ENCODE peak calls at places on chromosome 20, in six cellular contexts. One of them, this sample, is unnamed. For H3K36me3, the result is how much of the 10 kb centered on the place peaks cover.

GRCh38 chr20:16641511-16641910 is 68.3 kb upstream of the KIF16B start:
- DNase-seq in keratinocyte: no peak
- DNase-seq in body of pancreas: no peak
- DNase-seq in testis: no peak
- DNase-seq in transverse colon: no peak
- DNase-seq in heart left ventricle: no peak
- DNase-seq in this sample: no peak

GRCh38 chr20:45972500-45973183 is 639 bp upstream of the ZNF335 start:
- DNase-seq in testis: no peak
- DNase-seq in transverse colon: peak
- DNase-seq in heart left ventricle: no peak
- DNase-seq in keratinocyte: no peak
- DNase-seq in body of pancreas: no peak
- DNase-seq in this sample: no peak

GRCh38 chr20:55800501-55800900 is 204.8 kb downstream of the CBLN4 start:
- DNase-seq in testis: no peak
- DNase-seq in body of pancreas: no peak
- DNase-seq in keratinocyte: no peak
- DNase-seq in transverse colon: no peak
- DNase-seq in heart left ventricle: no peak
- DNase-seq in this sample: no peak

GRCh38 chr20:19953606-19954005 is 63.6 kb upstream of the NAA20 start:
- DNase-seq in keratinocyte: no peak
- DNase-seq in transverse colon: no peak
- DNase-seq in body of pancreas: no peak
- DNase-seq in heart left ventricle: no peak
- DNase-seq in testis: no peak
- DNase-seq in this sample: no peak

GRCh38 chr20:53938739-53939138 is 131.7 kb downstream of the BCAS1 start:
- DNase-seq in heart left ventricle: no peak
- DNase-seq in transverse colon: no peak
- DNase-seq in keratinocyte: no peak
- DNase-seq in testis: no peak
- DNase-seq in body of pancreas: no peak
- DNase-seq in this sample: no peak

GRCh38 chr20:5470458-5470857 is 153.7 kb upstream of the PROKR2 start:
- DNase-seq in testis: no peak
- DNase-seq in heart left ventricle: no peak
- DNase-seq in transverse colon: no peak
- DNase-seq in keratinocyte: no peak
- DNase-seq in body of pancreas: no peak
- DNase-seq in this sample: no peak

GRCh38 chr20:13784271-13784892 is 337 bp downstream of the ESF1 start:
- DNase-seq in heart left ventricle: no peak
- DNase-seq in body of pancreas: no peak
- DNase-seq in transverse colon: no peak
- DNase-seq in keratinocyte: no peak
- DNase-seq in testis: no peak
- DNase-seq in this sample: no peak

GRCh38 chr20:44941292-44941691 is 18.9 kb downstream of the TOMM34 start:
- DNase-seq in testis: no peak
- DNase-seq in heart left ventricle: no peak
- DNase-seq in transverse colon: no peak
- DNase-seq in keratinocyte: no peak
- DNase-seq in body of pancreas: no peak
- DNase-seq in this sample: no peak

GRCh38 chr20:57688864-57689263 is 21.0 kb downstream of the PMEPA1 start:
- DNase-seq in keratinocyte: no peak
- DNase-seq in transverse colon: no peak
- DNase-seq in body of pancreas: no peak
- DNase-seq in heart left ventricle: no peak
- DNase-seq in testis: no peak
- DNase-seq in this sample: no peak

GRCh38 chr20:38935285-38935684 is 9.1 kb downstream of the FAM83D start:
- DNase-seq in heart left ventricle: no peak
- DNase-seq in testis: no peak
- DNase-seq in transverse colon: no peak
- DNase-seq in body of pancreas: no peak
- DNase-seq in keratinocyte: no peak
- DNase-seq in this sample: no peak

GRCh38 chr20:59735917-59736316 is 131.6 kb downstream of the PHACTR3 start:
- DNase-seq in heart left ventricle: no peak
- DNase-seq in keratinocyte: no peak
- DNase-seq in transverse colon: no peak
- DNase-seq in body of pancreas: peak
- DNase-seq in testis: no peak
- DNase-seq in this sample: no peak

GRCh38 chr20:41483553-41483930 is 116.9 kb upstream of the EMILIN3 start:
- DNase-seq in keratinocyte: no peak
- DNase-seq in body of pancreas: no peak
- DNase-seq in testis: no peak
- DNase-seq in transverse colon: no peak
- DNase-seq in heart left ventricle: no peak
- DNase-seq in this sample: no peak

DNA sequence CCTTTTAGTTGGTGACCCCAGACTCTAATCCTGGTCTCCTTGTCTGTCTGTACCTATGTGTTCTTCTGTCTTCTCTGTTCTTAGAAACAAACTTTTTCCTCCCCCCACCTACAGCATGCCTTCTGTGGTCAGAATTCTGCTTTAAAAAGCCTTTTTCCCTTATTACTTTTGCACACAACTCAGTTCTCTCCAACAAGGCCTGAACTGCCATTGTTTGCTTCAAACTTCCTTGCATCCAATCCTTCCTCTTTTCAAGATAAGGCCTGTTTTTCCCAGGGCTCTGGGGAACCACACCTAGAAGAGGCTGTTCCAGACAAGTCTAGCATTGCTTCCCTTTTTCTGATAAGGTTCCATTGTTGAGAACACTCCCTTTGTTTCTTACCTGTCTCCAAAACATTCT is 22.2 kb upstream of the NCOA3 start:
- DNase-seq in keratinocyte: no peak
- DNase-seq in body of pancreas: no peak
- DNase-seq in heart left ventricle: no peak
- DNase-seq in transverse colon: no peak
- DNase-seq in testis: no peak
- DNase-seq in this sample: no peak
- H3K36me3 ChIP-seq in keratinocyte: under half
- H3K36me3 ChIP-seq in body of pancreas: under half
- H3K36me3 ChIP-seq in heart left ventricle: under half
- H3K36me3 ChIP-seq in transverse colon: under half
- H3K36me3 ChIP-seq in testis: under half
- H3K36me3 ChIP-seq in this sample: under half

GRCh38 chr20:61744691-61745396 is 320.8 kb downstream of the TAF4 start:
- DNase-seq in keratinocyte: no peak
- DNase-seq in body of pancreas: no peak
- DNase-seq in testis: no peak
- DNase-seq in transverse colon: no peak
- DNase-seq in heart left ventricle: no peak
- DNase-seq in this sample: no peak
- H3K4me3 ChIP-seq in keratinocyte: no peak
- H3K4me3 ChIP-seq in body of pancreas: no peak
- H3K4me3 ChIP-seq in testis: no peak
- H3K4me3 ChIP-seq in transverse colon: no peak
- H3K4me3 ChIP-seq in heart left ventricle: no peak
- H3K4me3 ChIP-seq in this sample: no peak

DNA sequence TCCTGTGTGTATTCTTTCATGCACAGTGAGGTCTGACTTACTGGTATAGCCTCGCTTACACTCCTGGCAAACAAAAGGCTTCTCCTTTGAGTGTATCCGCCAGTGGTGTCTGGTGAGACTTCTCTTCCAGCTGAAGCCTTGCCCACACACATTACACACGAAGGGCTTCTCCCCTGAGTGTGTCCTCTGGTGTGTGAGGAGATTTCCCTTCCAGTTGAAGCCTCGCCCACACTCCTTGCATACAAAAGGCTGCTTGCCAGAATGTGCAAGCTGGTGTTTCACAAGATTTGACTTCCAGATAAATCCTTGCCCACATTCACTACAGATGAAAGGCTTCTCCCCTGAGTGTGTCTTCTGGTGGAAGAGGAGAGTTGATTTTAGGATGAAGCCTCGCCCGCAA is 21.5 kb downstream of the ZNF337 start:
- DNase-seq in heart left ventricle: no peak
- DNase-seq in keratinocyte: no peak
- DNase-seq in body of pancreas: no peak
- DNase-seq in transverse colon: no peak
- DNase-seq in testis: no peak
- DNase-seq in this sample: no peak
- H3K36me3 ChIP-seq in heart left ventricle: under half
- H3K36me3 ChIP-seq in keratinocyte: under half
- H3K36me3 ChIP-seq in body of pancreas: under half
- H3K36me3 ChIP-seq in transverse colon: under half
- H3K36me3 ChIP-seq in testis: under half
- H3K36me3 ChIP-seq in this sample: under half

GRCh38 chr20:3811421-3812258 is 8.7 kb upstream of the AP5S1 start:
- DNase-seq in body of pancreas: peak
- DNase-seq in testis: peak
- DNase-seq in transverse colon: peak
- DNase-seq in heart left ventricle: peak
- DNase-seq in keratinocyte: peak
- DNase-seq in this sample: peak
- H3K4me3 ChIP-seq in body of pancreas: no peak
- H3K4me3 ChIP-seq in testis: no peak
- H3K4me3 ChIP-seq in transverse colon: peak
- H3K4me3 ChIP-seq in heart left ventricle: peak
- H3K4me3 ChIP-seq in keratinocyte: peak
- H3K4me3 ChIP-seq in this sample: no peak

DNA sequence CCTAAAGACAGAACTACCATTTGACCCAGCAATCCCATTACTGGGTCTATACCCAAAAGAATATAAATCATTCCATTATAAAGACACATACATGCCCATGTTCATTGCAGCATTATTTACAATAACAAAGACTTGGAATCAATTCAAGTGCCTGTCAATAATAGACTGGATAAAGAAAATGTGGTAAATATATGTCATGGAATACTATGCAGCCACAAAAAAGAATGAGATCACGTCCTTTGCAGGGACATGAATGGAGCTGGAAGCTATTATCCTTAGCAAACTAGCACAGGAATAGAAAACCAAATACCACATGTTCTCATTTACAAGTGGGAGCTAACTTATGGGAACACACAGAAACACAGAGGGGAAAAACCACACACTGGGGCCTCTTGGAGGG is 8.7 kb upstream of the DEFB128 start:
- DNase-seq in transverse colon: no peak
- DNase-seq in heart left ventricle: no peak
- DNase-seq in body of pancreas: no peak
- DNase-seq in testis: no peak
- DNase-seq in keratinocyte: no peak
- DNase-seq in this sample: no peak
- H3K36me3 ChIP-seq in transverse colon: under half
- H3K36me3 ChIP-seq in heart left ventricle: under half
- H3K36me3 ChIP-seq in body of pancreas: under half
- H3K36me3 ChIP-seq in testis: under half
- H3K36me3 ChIP-seq in keratinocyte: under half
- H3K36me3 ChIP-seq in this sample: under half

GRCh38 chr20:50278684-50279531 is 88.3 kb downstream of the CEBPB start:
- DNase-seq in body of pancreas: peak
- DNase-seq in keratinocyte: no peak
- DNase-seq in transverse colon: peak
- DNase-seq in heart left ventricle: peak
- DNase-seq in testis: peak
- DNase-seq in this sample: peak
- H3K4me3 ChIP-seq in body of pancreas: no peak
- H3K4me3 ChIP-seq in keratinocyte: no peak
- H3K4me3 ChIP-seq in transverse colon: no peak
- H3K4me3 ChIP-seq in heart left ventricle: no peak
- H3K4me3 ChIP-seq in testis: no peak
- H3K4me3 ChIP-seq in this sample: no peak

GRCh38 chr20:25459111-25459830 is 51.8 kb downstream of the GINS1 start:
- DNase-seq in heart left ventricle: no peak
- DNase-seq in keratinocyte: no peak
- DNase-seq in transverse colon: no peak
- DNase-seq in body of pancreas: no peak
- DNase-seq in testis: no peak
- DNase-seq in this sample: no peak
- H3K36me3 ChIP-seq in heart left ventricle: under half
- H3K36me3 ChIP-seq in keratinocyte: under half
- H3K36me3 ChIP-seq in transverse colon: under half
- H3K36me3 ChIP-seq in body of pancreas: under half
- H3K36me3 ChIP-seq in testis: under half
- H3K36me3 ChIP-seq in this sample: under half

This sample was measured in mucosa of descending colon.